ENCODE peak calls at places on chromosomes 4 and X, in ten cellular contexts. V, P, A, W, L, K, S, I, C and X are unnamed samples.

GRCh38 chrX:50799531-50799961 is 14.4 kb downstream of the SHROOM4 start:
- DNase-seq in V (peak; percentile 25), P (no peak), A (no peak), W (no peak), L (no peak), K (no peak), S (no peak), I (no peak), C (peak; percentile 64), X (peak; percentile 47)

GRCh38 chr4:87882861-87883260 is 50.1 kb downstream of the MEPE start:
- DNase-seq in V (no peak), P (no peak), A (no peak), W (no peak), L (no peak), K (no peak), S (no peak), I (no peak), C (no peak), X (no peak)

GRCh38 chr4:122747883-122748282 is 15.4 kb downstream of the BBS12 start:
- DNase-seq in V (no peak), P (no peak), A (no peak), W (no peak), L (no peak), K (no peak), S (no peak), I (no peak), C (no peak), X (no peak)

GRCh38 chrX:119516157-119516702 is 48.0 kb downstream of the SLC25A5 start:
- DNase-seq in V (no peak), P (no peak), A (peak; percentile 6), W (no peak), L (peak; percentile 72), K (peak; percentile 2), S (no peak), I (no peak), C (no peak), X (no peak)

GRCh38 chrX:56319165-56319564 is 87.0 kb downstream of the KLF8 start:
- DNase-seq in V (no peak), P (no peak), A (no peak), W (no peak), L (no peak), K (no peak), S (no peak), I (no peak), C (no peak), X (no peak)

GRCh38 chr4:58807843-58808605 is 1697.8 kb upstream of the IGFBP7 start:
- DNase-seq in V (no peak), P (no peak), A (no peak), W (no peak), L (no peak), K (no peak), S (no peak), I (no peak), C (no peak), X (no peak)

GRCh38 chrX:12463052-12463451 is 324.8 kb downstream of the FRMPD4 start:
- DNase-seq in V (no peak), P (no peak), A (no peak), W (no peak), L (no peak), K (no peak), S (no peak), I (no peak), C (no peak), X (no peak)

GRCh38 chrX:3713225-3713936 is at the start of gene PRKX:
- DNase-seq in V (peak; percentile 71), P (peak; percentile 53), A (peak; percentile 51), W (peak; percentile 91), L (peak; percentile 81), K (peak; percentile 34), S (peak; percentile 85), I (peak; percentile 86), C (peak; percentile 81), X (peak; percentile 67)

GRCh38 chr4:25792200-25792791 is 70.5 kb downstream of the SEL1L3 start:
- DNase-seq in V (no peak), P (no peak), A (no peak), W (no peak), L (peak; percentile 47), K (peak; percentile 67), S (peak; percentile 40), I (no peak), C (no peak), X (no peak)

GRCh38 chr4:39464886-39465501 is 6.1 kb downstream of the LIAS start:
- DNase-seq in V (no peak), P (no peak), A (no peak), W (no peak), L (peak; percentile 35), K (no peak), S (no peak), I (no peak), C (no peak), X (no peak)

GRCh38 chrX:134683351-134683750 is 25.1 kb upstream of the PLAC1 start:
- DNase-seq in V (no peak), P (no peak), A (no peak), W (no peak), L (no peak), K (no peak), S (no peak), I (no peak), C (no peak), X (no peak)
- H3K4me1 ChIP-seq in V (no peaks in the 10 kb centered on the region), P (no peaks in the 10 kb centered on the region), A (no peaks in the 10 kb centered on the region), W (no peaks in the 10 kb centered on the region), L (no peaks in the 10 kb centered on the region), K (no peaks in the 10 kb centered on the region), S (no peaks in the 10 kb centered on the region), I (no peaks in the 10 kb centered on the region), C (no peaks in the 10 kb centered on the region), X (no peaks in the 10 kb centered on the region)

DNA sequence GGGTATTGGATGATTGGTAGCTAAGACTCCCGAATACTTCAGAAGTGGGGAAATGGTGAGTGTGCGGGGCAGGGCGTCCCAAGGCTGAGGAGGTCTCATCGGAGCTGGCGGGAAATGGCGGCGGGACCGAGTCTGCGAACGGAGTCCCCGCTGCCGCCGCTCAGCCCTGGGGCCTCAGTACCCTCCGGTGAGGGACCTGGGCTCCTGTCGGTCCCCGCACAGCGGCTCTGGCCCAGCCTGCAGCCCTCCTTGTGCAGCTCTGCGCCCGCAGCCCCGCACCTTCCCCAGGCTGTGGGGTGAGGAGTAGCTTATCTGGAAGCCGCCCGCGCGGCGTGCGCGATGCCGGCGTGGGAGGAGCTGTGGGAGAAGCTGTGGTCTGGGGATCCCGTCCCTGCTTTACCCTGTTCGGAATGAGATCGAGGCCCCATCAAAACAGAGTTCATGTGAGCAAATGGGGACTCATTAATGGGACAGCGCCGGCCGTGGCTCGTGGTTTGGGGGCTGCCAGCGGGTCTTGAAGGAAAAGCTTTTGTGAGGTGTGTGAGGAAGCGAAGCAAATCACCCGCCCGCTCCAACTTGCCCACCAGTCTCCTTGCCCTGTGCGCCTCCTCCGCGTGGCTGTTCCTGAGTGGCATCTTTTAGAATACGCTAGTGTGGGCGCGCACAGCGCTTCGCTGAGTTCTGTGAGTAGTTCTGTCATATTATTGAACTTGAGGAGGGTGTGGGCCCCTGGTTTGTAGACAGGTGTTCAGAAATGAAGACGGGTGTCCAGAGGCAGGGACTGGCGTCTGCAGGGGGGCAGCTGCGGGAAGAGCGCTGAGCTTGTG is 531 bp downstream of the ZNF141 start:
- DNase-seq in V (peak; percentile 27), P (peak; percentile 50), A (peak; percentile 16), W (peak; percentile 86), L (peak; percentile 56), K (peak; percentile 33), S (peak; percentile 71), I (peak; percentile 88), C (peak; percentile 85), X (peak; percentile 80)
- H3K4me3 ChIP-seq in V (peak overlapping the region; percentile 94), P (peak overlapping the region; percentile 60), A (peak overlapping the region; percentile 94), W (peak overlapping the region; percentile 94), L (peak overlapping the region; percentile 87), K (peak overlapping the region; percentile 43), S (peak overlapping the region; percentile 83), I (peak overlapping the region; percentile 76), C (peak overlapping the region; percentile 98), X (peak overlapping the region; percentile 55)

DNA sequence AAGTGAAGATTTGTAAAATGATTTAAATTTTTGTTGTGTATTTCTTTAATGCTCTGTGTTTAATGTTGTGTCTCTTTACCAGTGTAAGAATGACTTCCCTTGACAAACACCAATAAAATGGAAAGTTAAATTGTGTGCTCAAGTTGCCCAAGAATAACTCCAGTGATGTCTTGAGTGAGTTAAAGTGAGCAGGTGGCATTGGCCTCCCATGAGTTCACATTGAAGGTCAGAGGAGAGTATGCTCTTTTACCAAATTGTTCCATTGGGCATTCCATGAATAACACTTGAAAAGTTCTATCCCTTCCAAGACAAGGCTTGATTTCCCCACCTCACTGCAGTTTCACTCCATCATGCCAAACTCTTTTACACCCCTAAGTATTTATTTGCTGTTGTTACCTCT is 4.5 kb downstream of the ANXA5 start:
- DNase-seq in V (no peak), P (no peak), A (no peak), W (no peak), L (no peak), K (no peak), S (no peak), I (no peak), C (no peak), X (no peak)
- H3K4me1 ChIP-seq in V (peaks cover 16% of the 10 kb centered on the region), P (no peaks in the 10 kb centered on the region), A (no peaks in the 10 kb centered on the region), W (peaks cover 16% of the 10 kb centered on the region), L (peaks cover 16% of the 10 kb centered on the region), K (peaks cover 54% of the 10 kb centered on the region), S (peaks cover 9% of the 10 kb centered on the region), I (peaks cover 19% of the 10 kb centered on the region), C (peaks cover 74% of the 10 kb centered on the region), X (peaks cover 18% of the 10 kb centered on the region)

GRCh38 chrX:154711264-154711663 is 39.6 kb downstream of the GAB3 start:
- DNase-seq in V (no peak), P (no peak), A (no peak), W (no peak), L (no peak), K (no peak), S (no peak), I (no peak), C (no peak), X (no peak)

GRCh38 chrX:154714925-154715324 is 36.0 kb downstream of the GAB3 start:
- DNase-seq in V (no peak), P (no peak), A (no peak), W (no peak), L (peak; percentile 35), K (no peak), S (no peak), I (no peak), C (no peak), X (no peak)

GRCh38 chrX:154715825-154716224 is 35.1 kb downstream of the GAB3 start:
- DNase-seq in V (no peak), P (no peak), A (no peak), W (no peak), L (no peak), K (no peak), S (no peak), I (no peak), C (no peak), X (no peak)

GRCh38 chrX:154710309-154710708 is 40.6 kb downstream of the GAB3 start:
- DNase-seq in V (no peak), P (no peak), A (no peak), W (no peak), L (no peak), K (no peak), S (no peak), I (no peak), C (no peak), X (no peak)

DNA sequence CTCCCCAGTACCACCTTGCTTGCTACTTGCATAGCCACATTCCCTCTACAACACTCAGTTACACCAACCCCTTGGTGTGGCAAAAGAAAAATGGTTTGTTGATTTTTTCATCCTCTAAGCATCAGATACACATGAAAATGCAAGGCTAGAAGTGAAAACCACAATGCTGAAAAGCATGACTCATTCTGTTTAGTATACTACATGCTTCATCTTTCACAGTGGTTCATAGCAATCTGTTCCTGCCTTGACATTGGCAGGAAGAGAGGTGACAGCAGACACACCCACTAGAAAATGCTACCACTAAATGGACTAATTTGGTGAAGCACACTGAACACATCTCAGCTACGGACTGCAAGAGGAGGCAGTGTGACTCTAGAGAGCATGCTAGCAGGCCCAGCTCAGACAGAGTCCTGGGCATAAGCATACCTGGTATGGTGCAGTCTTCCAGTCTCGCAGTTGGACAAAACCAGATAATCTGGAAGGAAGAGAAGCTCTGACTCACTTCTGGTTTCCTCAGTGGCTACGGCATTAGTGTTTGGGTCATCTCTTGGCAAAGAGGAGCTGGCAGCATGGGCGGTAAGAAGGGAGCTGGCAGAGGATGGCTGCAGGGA is 38.0 kb downstream of the GAB3 start:
- DNase-seq in V (no peak), P (no peak), A (no peak), W (no peak), L (no peak), K (no peak), S (no peak), I (no peak), C (no peak), X (no peak)
- H3K4me3 ChIP-seq in V (no peak overlapping the region), P (no peak overlapping the region), A (no peak overlapping the region), W (no peak overlapping the region), L (no peak overlapping the region), K (no peak overlapping the region), S (no peak overlapping the region), I (no peak overlapping the region), C (no peak overlapping the region), X (no peak overlapping the region)